ENCODE peak calls at places on chromosomes 6 and 20, in five cellular contexts. O is right cardiac atrium, K is HFFc6, M is tibial nerve, B is lower leg skin. R is an unnamed sample.

GRCh38 chr6:96613291-96613999 is 50.5 kb downstream of the FHL5 start:
- DNase-seq in O (no peak), K (no peak), M (no peak), B (no peak), R (no peak)

GRCh38 chr6:19691465-19692167 is 145.6 kb upstream of the ID4 start:
- DNase-seq in O (peak; percentile 60), K (no peak), M (no peak), B (no peak), R (no peak)

GRCh38 chr6:37187321-37188022 is 17.5 kb downstream of the PIM1 start:
- DNase-seq in O (no peak), K (no peak), M (no peak), B (no peak), R (no peak)

GRCh38 chr6:108102965-108103364 is 28.4 kb upstream of the OSTM1 start:
- DNase-seq in O (no peak), K (no peak), M (no peak), B (no peak), R (no peak)

GRCh38 chr6:118495639-118496296 is 52.3 kb upstream of the PLN start:
- DNase-seq in O (no peak), K (no peak), M (no peak), B (no peak), R (no peak)

GRCh38 chr20:61958773-61959172 is 106.9 kb downstream of the TAF4 start:
- DNase-seq in O (no peak), K (no peak), M (no peak), B (peak; percentile 74), R (no peak)

GRCh38 chr6:74001091-74001490 is 305.1 kb downstream of the CD109 start:
- DNase-seq in O (no peak), K (no peak), M (no peak), B (no peak), R (no peak)

GRCh38 chr6:169175360-169175887 is 78.2 kb downstream of the THBS2 start:
- DNase-seq in O (no peak), K (no peak), M (no peak), B (peak; percentile 81), R (no peak)

GRCh38 chr6:80767808-80768207 is 661.3 kb downstream of the BCKDHB start:
- DNase-seq in O (peak; percentile 75), K (peak; percentile 80), M (peak; percentile 82), B (peak; percentile 94), R (no peak)

GRCh38 chr6:33708516-33709204 is 2.8 kb downstream of the UQCC2 start:
- DNase-seq in O (no peak), K (no peak), M (no peak), B (no peak), R (no peak)

GRCh38 chr6:34237722-34238506 is 1.2 kb downstream of the HMGA1 start:
- DNase-seq in O (peak; percentile 75), K (no peak), M (no peak), B (peak; percentile 88), R (peak; percentile 76)

GRCh38 chr6:135261872-135262725 is 81.0 kb downstream of the MYB start:
- DNase-seq in O (no peak), K (no peak), M (no peak), B (no peak), R (no peak)

GRCh38 chr6:21804941-21805610 is 211.5 kb downstream of the SOX4 start:
- DNase-seq in O (no peak), K (no peak), M (no peak), B (peak; percentile 56), R (no peak)

GRCh38 chr6:90347411-90347841 is 50.8 kb upstream of the BACH2 start:
- DNase-seq in O (no peak), K (no peak), M (no peak), B (no peak), R (no peak)

GRCh38 chr6:57432162-57432561 is 114.7 kb downstream of the PRIM2 start:
- DNase-seq in O (no peak), K (peak; percentile 59), M (no peak), B (no peak), R (no peak)

GRCh38 chr20:4607287-4607713 is 114.4 kb upstream of the PRND start:
- DNase-seq in O (no peak), K (peak; percentile 64), M (peak; percentile 76), B (no peak), R (peak; percentile 54)

GRCh38 chr6:63589955-63590411 is 17.7 kb downstream of the LOC128125822 start:
- DNase-seq in O (no peak), K (no peak), M (no peak), B (no peak), R (no peak)

GRCh38 chr20:53493201-53493908 is 100.3 kb downstream of the ZNF217 start:
- DNase-seq in O (no peak), K (no peak), M (no peak), B (no peak), R (no peak)

GRCh38 chr20:39835040-39835842 is 853.8 kb downstream of the MAFB start:
- DNase-seq in O (peak; percentile 78), K (no peak), M (no peak), B (no peak), R (no peak)

GRCh38 chr20:8005575-8006366 is 13.8 kb downstream of the TMX4 start:
- DNase-seq in O (no peak), K (no peak), M (no peak), B (no peak), R (no peak)

GRCh38 chr6:108588586-108588985 is 27.9 kb downstream of the FOXO3 start:
- DNase-seq in O (no peak), K (peak; percentile 61), M (no peak), B (no peak), R (no peak)

GRCh38 chr20:44598413-44599290 is 16.3 kb downstream of the PKIG start:
- DNase-seq in O (peak; percentile 82), K (no peak), M (no peak), B (no peak), R (no peak)

GRCh38 chr6:1267057-1267732 is 44.7 kb upstream of the FOXQ1 start:
- DNase-seq in O (no peak), K (no peak), M (no peak), B (peak; percentile 46), R (no peak)

GRCh38 chr6:5684320-5684719 is 322.4 kb downstream of the NRN1 start:
- DNase-seq in O (no peak), K (no peak), M (no peak), B (no peak), R (no peak)

R was measured in activated CD8-positive, alpha-beta memory T cell treated with anti-CD3 and anti-CD28 coated beads, Interleukin-2, amount 50 U/mL, for 4 hours.